ENCODE peak calls at places on chromosomes 11 and 22, in seven cellular contexts. N is aorta, O is SK-N-DZ, X is cardiac muscle cell, Y is cardiac fibroblast, E is NCI-H2171 treated with DMSO at 0.1 percent for 48 hours, P is AG08395. Q is an unnamed sample.

GRCh38 chr22:48968201-48968959 is 859.3 kb downstream of the BRD1 start:
- DNase-seq in O (no peak), X (peak), E (no peak), Y (no peak), P (no peak), N (peak), Q (no peak)

GRCh38 chr11:66880484-66881211 is 23.8 kb downstream of the LRFN4 start:
- DNase-seq in O (no peak), X (peak), Y (no peak), E (peak), P (no peak), N (no peak), Q (no peak)

GRCh38 chr11:72303179-72303578 is 59.2 kb upstream of the PHOX2A start:
- DNase-seq in E (no peak), N (no peak), X (no peak), O (no peak), Y (no peak), P (no peak), Q (no peak)

GRCh38 chr11:113162590-113162961 is 151.8 kb upstream of the TTC12 start:
- DNase-seq in P (no peak), E (no peak), Y (peak), O (peak), X (no peak), N (no peak), Q (no peak)

GRCh38 chr22:29044657-29045176 is 16.9 kb downstream of the C22orf31 start:
- DNase-seq in X (no peak), O (no peak), Y (peak), N (no peak), P (peak), E (no peak), Q (peak)

GRCh38 chr11:70292863-70293262 is 22.4 kb downstream of the PPFIA1 start:
- DNase-seq in Y (no peak), E (no peak), O (no peak), N (no peak), X (no peak), P (no peak), Q (no peak)

GRCh38 chr11:82194521-82194920 is 539.1 kb downstream of the FAM181B start:
- DNase-seq in E (no peak), P (no peak), O (no peak), Y (no peak), X (no peak), N (no peak), Q (no peak)

GRCh38 chr22:37768273-37768672 is 39.5 kb upstream of the GCAT start:
- DNase-seq in O (no peak), E (no peak), Y (no peak), X (no peak), P (no peak), N (no peak), Q (no peak)

GRCh38 chr11:46710821-46711269 is 8.2 kb upstream of the F2 start:
- DNase-seq in X (no peak), Y (peak), E (no peak), O (no peak), P (peak), N (peak), Q (peak)

GRCh38 chr11:112748713-112749481 is 212.3 kb upstream of the NCAM1 start:
- DNase-seq in Y (no peak), X (no peak), O (no peak), E (peak), P (no peak), N (no peak), Q (no peak)

GRCh38 chr11:121553806-121554205 is 101.0 kb upstream of the SORL1-AS1 start:
- DNase-seq in N (peak), Y (peak), O (no peak), E (no peak), X (no peak), P (no peak), Q (peak)

GRCh38 chr11:89633125-89633695 is 76.9 kb upstream of the TRIM77 start:
- DNase-seq in N (no peak), P (no peak), E (no peak), Y (no peak), O (no peak), X (no peak), Q (no peak)

GRCh38 chr11:46363455-46363920 is 16.2 kb downstream of the DGKZ start:
- DNase-seq in P (peak), Y (no peak), O (no peak), X (no peak), E (no peak), N (peak), Q (no peak)

GRCh38 chr11:64348611-64349387 is 8.8 kb downstream of the CCDC88B start:
- DNase-seq in X (no peak), E (no peak), N (no peak), Y (no peak), P (no peak), O (no peak), Q (no peak)

GRCh38 chr22:20957118-20957690 is 9.9 kb upstream of the AIFM3 start:
- DNase-seq in E (no peak), N (no peak), X (peak), O (no peak), P (peak), Y (no peak), Q (peak)

GRCh38 chr11:36210529-36210928 is 78.7 kb downstream of the COMMD9 start:
- DNase-seq in Y (no peak), N (no peak), O (no peak), E (no peak), X (no peak), P (no peak), Q (peak)

GRCh38 chr22:24730864-24731263 is 43.7 kb downstream of the PIWIL3 start:
- DNase-seq in Y (no peak), N (no peak), E (no peak), P (no peak), O (no peak), X (no peak), Q (no peak)

GRCh38 chr11:74731301-74732094 is at the start of gene CHRDL2:
- DNase-seq in P (peak), N (peak), E (no peak), O (no peak), X (peak), Y (peak), Q (peak)

GRCh38 chr11:69443968-69444364 is 37.5 kb upstream of the LINC01488 start:
- DNase-seq in N (peak), X (no peak), E (no peak), P (peak), O (no peak), Y (peak), Q (peak)

GRCh38 chr11:59668188-59668949 is 468 bp downstream of the PATL1 start:
- DNase-seq in O (peak), N (peak), Y (peak), E (peak), X (peak), P (peak), Q (peak)

GRCh38 chr11:63250162-63251050 is 7.0 kb upstream of the SLC22A25 start:
- DNase-seq in P (no peak), N (no peak), Y (no peak), X (no peak), E (no peak), O (no peak), Q (no peak)

GRCh38 chr11:95363189-95363588 is 132.2 kb upstream of the SESN3 start:
- DNase-seq in P (no peak), X (no peak), Y (no peak), E (no peak), N (no peak), O (no peak), Q (no peak)

GRCh38 chr11:83157755-83158473 is 983 bp downstream of the PCF11 start:
- DNase-seq in E (peak), X (peak), N (peak), P (peak), Y (peak), O (peak), Q (peak)

GRCh38 chr11:61083601-61084147 is 18.6 kb upstream of the CD5 start:
- DNase-seq in Y (no peak), X (no peak), N (no peak), O (no peak), E (no peak), P (no peak), Q (no peak)

GRCh38 chr11:36608491-36609199 is 10.6 kb upstream of the RAG2 start:
- DNase-seq in P (no peak), O (no peak), N (no peak), X (no peak), E (no peak), Y (no peak), Q (no peak)

GRCh38 chr11:7551571-7551970 is 37.8 kb downstream of the PPFIBP2 start:
- DNase-seq in E (no peak), P (peak), N (no peak), Y (peak), O (no peak), X (no peak), Q (peak)

GRCh38 chr22:23237201-23237798 is 57.0 kb downstream of the BCR start:
- DNase-seq in E (peak), N (peak), Y (peak), O (peak), P (no peak), X (no peak), Q (peak)

GRCh38 chr11:125494987-125495725 is 909 bp downstream of the FEZ1 start:
- DNase-seq in P (peak), E (no peak), O (no peak), Y (peak), N (peak), X (peak), Q (peak)

GRCh38 chr11:26095340-26095739 is 236.6 kb upstream of the ANO3 start:
- DNase-seq in E (no peak), O (no peak), Y (no peak), N (no peak), X (no peak), P (no peak), Q (no peak)

GRCh38 chr11:22510010-22510409 is 115.6 kb downstream of the FANCF start:
- DNase-seq in O (no peak), P (no peak), E (peak), X (no peak), N (no peak), Y (no peak), Q (no peak)

GRCh38 chr11:110968348-110969062 is 256.3 kb upstream of the ARHGAP20 start:
- DNase-seq in Y (no peak), N (no peak), E (no peak), X (no peak), O (no peak), P (no peak), Q (peak)

Q was measured in iris pigment epithelial cell.